ENCODE peak calls at places on chromosomes 5 and 9, in ten cellular contexts. One of them, this sample, is unnamed. For H3K4me1, the result is how much of the 10 kb centered on the place peaks cover.

GRCh38 chr9:83430681-83431080 is 107.5 kb downstream of the FRMD3 start:
- DNase-seq in adrenal gland: peak
- DNase-seq in OCI-LY7: no peak
- DNase-seq in hepatocyte: no peak
- DNase-seq in mammary epithelial cell: no peak
- DNase-seq in heart left ventricle: peak
- DNase-seq in cardiac muscle cell: no peak
- DNase-seq in lower lobe of right lung: no peak
- DNase-seq in esophagus squamous epithelium: no peak
- DNase-seq in GM23248: no peak
- DNase-seq in this sample: peak

GRCh38 chr9:545480-545879 is 296.0 kb upstream of the DMRT1 start:
- DNase-seq in lower lobe of right lung: no peak
- DNase-seq in cardiac muscle cell: no peak
- DNase-seq in heart left ventricle: peak
- DNase-seq in hepatocyte: no peak
- DNase-seq in mammary epithelial cell: no peak
- DNase-seq in OCI-LY7: no peak
- DNase-seq in esophagus squamous epithelium: no peak
- DNase-seq in adrenal gland: peak
- DNase-seq in GM23248: peak
- DNase-seq in this sample: peak

GRCh38 chr9:122158202-122158601 is 1.4 kb downstream of the NDUFA8 start:
- DNase-seq in lower lobe of right lung: no peak
- DNase-seq in esophagus squamous epithelium: no peak
- DNase-seq in heart left ventricle: peak
- DNase-seq in cardiac muscle cell: peak
- DNase-seq in GM23248: peak
- DNase-seq in OCI-LY7: peak
- DNase-seq in mammary epithelial cell: peak
- DNase-seq in hepatocyte: peak
- DNase-seq in adrenal gland: peak
- DNase-seq in this sample: peak

GRCh38 chr5:149610583-149611250 is 29.4 kb downstream of the ARHGEF37 start:
- DNase-seq in adrenal gland: no peak
- DNase-seq in hepatocyte: no peak
- DNase-seq in OCI-LY7: no peak
- DNase-seq in cardiac muscle cell: no peak
- DNase-seq in mammary epithelial cell: no peak
- DNase-seq in GM23248: no peak
- DNase-seq in lower lobe of right lung: no peak
- DNase-seq in esophagus squamous epithelium: no peak
- DNase-seq in heart left ventricle: no peak
- DNase-seq in this sample: no peak

GRCh38 chr9:92764381-92764987 is at the start of gene BICD2:
- DNase-seq in mammary epithelial cell: no peak
- DNase-seq in esophagus squamous epithelium: no peak
- DNase-seq in heart left ventricle: no peak
- DNase-seq in adrenal gland: no peak
- DNase-seq in lower lobe of right lung: no peak
- DNase-seq in hepatocyte: no peak
- DNase-seq in cardiac muscle cell: peak
- DNase-seq in OCI-LY7: peak
- DNase-seq in GM23248: peak
- DNase-seq in this sample: peak

GRCh38 chr9:109859447-109859846 is 79.4 kb downstream of the PALM2AKAP2 start:
- DNase-seq in mammary epithelial cell: no peak
- DNase-seq in adrenal gland: no peak
- DNase-seq in heart left ventricle: no peak
- DNase-seq in cardiac muscle cell: no peak
- DNase-seq in esophagus squamous epithelium: no peak
- DNase-seq in OCI-LY7: no peak
- DNase-seq in lower lobe of right lung: no peak
- DNase-seq in GM23248: peak
- DNase-seq in hepatocyte: no peak
- DNase-seq in this sample: no peak

GRCh38 chr9:105690742-105691141 is 3.6 kb upstream of the TMEM38B start:
- DNase-seq in hepatocyte: no peak
- DNase-seq in mammary epithelial cell: no peak
- DNase-seq in esophagus squamous epithelium: no peak
- DNase-seq in cardiac muscle cell: no peak
- DNase-seq in OCI-LY7: no peak
- DNase-seq in GM23248: peak
- DNase-seq in heart left ventricle: no peak
- DNase-seq in adrenal gland: no peak
- DNase-seq in lower lobe of right lung: no peak
- DNase-seq in this sample: no peak

GRCh38 chr5:110507972-110508371 is 218.5 kb downstream of the TMEM232 start:
- DNase-seq in cardiac muscle cell: no peak
- DNase-seq in adrenal gland: no peak
- DNase-seq in heart left ventricle: no peak
- DNase-seq in esophagus squamous epithelium: no peak
- DNase-seq in OCI-LY7: no peak
- DNase-seq in mammary epithelial cell: no peak
- DNase-seq in hepatocyte: no peak
- DNase-seq in GM23248: no peak
- DNase-seq in lower lobe of right lung: no peak
- DNase-seq in this sample: no peak

GRCh38 chr9:83065233-83065632 is 2.3 kb upstream of the RASEF start:
- DNase-seq in GM23248: no peak
- DNase-seq in lower lobe of right lung: no peak
- DNase-seq in esophagus squamous epithelium: no peak
- DNase-seq in heart left ventricle: no peak
- DNase-seq in adrenal gland: no peak
- DNase-seq in cardiac muscle cell: no peak
- DNase-seq in mammary epithelial cell: peak
- DNase-seq in hepatocyte: no peak
- DNase-seq in OCI-LY7: no peak
- DNase-seq in this sample: no peak

GRCh38 chr5:133730346-133730745 is 118.0 kb upstream of the FSTL4 start:
- DNase-seq in esophagus squamous epithelium: no peak
- DNase-seq in OCI-LY7: no peak
- DNase-seq in GM23248: no peak
- DNase-seq in mammary epithelial cell: no peak
- DNase-seq in heart left ventricle: no peak
- DNase-seq in cardiac muscle cell: no peak
- DNase-seq in lower lobe of right lung: no peak
- DNase-seq in adrenal gland: peak
- DNase-seq in hepatocyte: no peak
- DNase-seq in this sample: no peak

GRCh38 chr5:151570058-151570457 is 21.1 kb downstream of the FAT2 start:
- DNase-seq in adrenal gland: no peak
- DNase-seq in heart left ventricle: no peak
- DNase-seq in cardiac muscle cell: no peak
- DNase-seq in GM23248: no peak
- DNase-seq in hepatocyte: peak
- DNase-seq in esophagus squamous epithelium: no peak
- DNase-seq in lower lobe of right lung: no peak
- DNase-seq in mammary epithelial cell: peak
- DNase-seq in OCI-LY7: no peak
- DNase-seq in this sample: no peak

GRCh38 chr5:151574597-151574996 is 16.5 kb downstream of the FAT2 start:
- DNase-seq in OCI-LY7: no peak
- DNase-seq in hepatocyte: no peak
- DNase-seq in esophagus squamous epithelium: no peak
- DNase-seq in GM23248: no peak
- DNase-seq in mammary epithelial cell: peak
- DNase-seq in heart left ventricle: no peak
- DNase-seq in cardiac muscle cell: no peak
- DNase-seq in adrenal gland: no peak
- DNase-seq in lower lobe of right lung: no peak
- DNase-seq in this sample: no peak

GRCh38 chr5:151571270-151572173 is 19.6 kb downstream of the FAT2 start:
- DNase-seq in heart left ventricle: no peak
- DNase-seq in GM23248: no peak
- DNase-seq in hepatocyte: no peak
- DNase-seq in lower lobe of right lung: no peak
- DNase-seq in cardiac muscle cell: no peak
- DNase-seq in OCI-LY7: no peak
- DNase-seq in esophagus squamous epithelium: no peak
- DNase-seq in adrenal gland: no peak
- DNase-seq in mammary epithelial cell: peak
- DNase-seq in this sample: no peak

GRCh38 chr5:151570512-151571269 is 20.4 kb downstream of the FAT2 start:
- DNase-seq in GM23248: no peak
- DNase-seq in mammary epithelial cell: peak
- DNase-seq in lower lobe of right lung: no peak
- DNase-seq in esophagus squamous epithelium: no peak
- DNase-seq in OCI-LY7: no peak
- DNase-seq in hepatocyte: no peak
- DNase-seq in cardiac muscle cell: no peak
- DNase-seq in adrenal gland: no peak
- DNase-seq in heart left ventricle: no peak
- DNase-seq in this sample: no peak

GRCh38 chr5:151572657-151573368 is 18.3 kb downstream of the FAT2 start:
- DNase-seq in lower lobe of right lung: no peak
- DNase-seq in cardiac muscle cell: no peak
- DNase-seq in mammary epithelial cell: peak
- DNase-seq in adrenal gland: no peak
- DNase-seq in GM23248: no peak
- DNase-seq in hepatocyte: no peak
- DNase-seq in OCI-LY7: no peak
- DNase-seq in esophagus squamous epithelium: no peak
- DNase-seq in heart left ventricle: no peak
- DNase-seq in this sample: no peak
- H3K4me1 ChIP-seq in lower lobe of right lung: under half
- H3K4me1 ChIP-seq in cardiac muscle cell: under half
- H3K4me1 ChIP-seq in mammary epithelial cell: half or more
- H3K4me1 ChIP-seq in adrenal gland: under half
- H3K4me1 ChIP-seq in GM23248: under half
- H3K4me1 ChIP-seq in hepatocyte: under half
- H3K4me1 ChIP-seq in OCI-LY7: under half
- H3K4me1 ChIP-seq in esophagus squamous epithelium: under half
- H3K4me1 ChIP-seq in heart left ventricle: under half
- H3K4me1 ChIP-seq in this sample: under half

GRCh38 chr5:175365866-175366265 is 78.1 kb downstream of the DRD1 start:
- DNase-seq in heart left ventricle: no peak
- DNase-seq in esophagus squamous epithelium: no peak
- DNase-seq in OCI-LY7: no peak
- DNase-seq in hepatocyte: no peak
- DNase-seq in cardiac muscle cell: no peak
- DNase-seq in lower lobe of right lung: no peak
- DNase-seq in adrenal gland: no peak
- DNase-seq in mammary epithelial cell: no peak
- DNase-seq in GM23248: no peak
- DNase-seq in this sample: no peak

GRCh38 chr5:175357995-175358394 is 86.0 kb downstream of the DRD1 start:
- DNase-seq in adrenal gland: no peak
- DNase-seq in GM23248: no peak
- DNase-seq in hepatocyte: no peak
- DNase-seq in cardiac muscle cell: no peak
- DNase-seq in lower lobe of right lung: no peak
- DNase-seq in esophagus squamous epithelium: no peak
- DNase-seq in heart left ventricle: no peak
- DNase-seq in mammary epithelial cell: no peak
- DNase-seq in OCI-LY7: no peak
- DNase-seq in this sample: no peak

DNA sequence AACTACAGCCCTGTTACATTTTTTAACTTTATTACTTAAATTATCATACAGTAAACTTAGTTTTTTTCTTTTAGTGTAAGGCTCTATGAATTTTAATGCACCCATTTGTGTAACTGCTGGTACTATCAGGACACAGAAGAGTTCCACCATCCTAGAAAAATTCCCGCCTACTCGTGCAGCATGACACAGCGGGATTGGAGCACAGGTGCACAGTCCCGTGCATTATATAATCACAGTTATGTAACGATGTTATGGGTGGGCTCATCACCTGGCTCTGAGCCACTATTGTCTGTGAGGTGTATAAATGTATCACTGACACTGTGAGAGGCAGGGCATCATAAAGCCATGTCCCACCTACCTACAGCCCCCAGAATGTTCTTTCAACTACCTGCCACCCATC is 80.7 kb downstream of the DRD1 start:
- DNase-seq in adrenal gland: no peak
- DNase-seq in esophagus squamous epithelium: no peak
- DNase-seq in mammary epithelial cell: no peak
- DNase-seq in GM23248: no peak
- DNase-seq in cardiac muscle cell: no peak
- DNase-seq in heart left ventricle: no peak
- DNase-seq in hepatocyte: no peak
- DNase-seq in lower lobe of right lung: no peak
- DNase-seq in OCI-LY7: no peak
- DNase-seq in this sample: no peak
- H3K27ac ChIP-seq in adrenal gland: no peak
- H3K27ac ChIP-seq in esophagus squamous epithelium: no peak
- H3K27ac ChIP-seq in mammary epithelial cell: no peak
- H3K27ac ChIP-seq in GM23248: no peak
- H3K27ac ChIP-seq in cardiac muscle cell: no peak
- H3K27ac ChIP-seq in heart left ventricle: no peak
- H3K27ac ChIP-seq in hepatocyte: no peak
- H3K27ac ChIP-seq in lower lobe of right lung: no peak
- H3K27ac ChIP-seq in OCI-LY7: no peak
- H3K27ac ChIP-seq in this sample: no peak

DNA sequence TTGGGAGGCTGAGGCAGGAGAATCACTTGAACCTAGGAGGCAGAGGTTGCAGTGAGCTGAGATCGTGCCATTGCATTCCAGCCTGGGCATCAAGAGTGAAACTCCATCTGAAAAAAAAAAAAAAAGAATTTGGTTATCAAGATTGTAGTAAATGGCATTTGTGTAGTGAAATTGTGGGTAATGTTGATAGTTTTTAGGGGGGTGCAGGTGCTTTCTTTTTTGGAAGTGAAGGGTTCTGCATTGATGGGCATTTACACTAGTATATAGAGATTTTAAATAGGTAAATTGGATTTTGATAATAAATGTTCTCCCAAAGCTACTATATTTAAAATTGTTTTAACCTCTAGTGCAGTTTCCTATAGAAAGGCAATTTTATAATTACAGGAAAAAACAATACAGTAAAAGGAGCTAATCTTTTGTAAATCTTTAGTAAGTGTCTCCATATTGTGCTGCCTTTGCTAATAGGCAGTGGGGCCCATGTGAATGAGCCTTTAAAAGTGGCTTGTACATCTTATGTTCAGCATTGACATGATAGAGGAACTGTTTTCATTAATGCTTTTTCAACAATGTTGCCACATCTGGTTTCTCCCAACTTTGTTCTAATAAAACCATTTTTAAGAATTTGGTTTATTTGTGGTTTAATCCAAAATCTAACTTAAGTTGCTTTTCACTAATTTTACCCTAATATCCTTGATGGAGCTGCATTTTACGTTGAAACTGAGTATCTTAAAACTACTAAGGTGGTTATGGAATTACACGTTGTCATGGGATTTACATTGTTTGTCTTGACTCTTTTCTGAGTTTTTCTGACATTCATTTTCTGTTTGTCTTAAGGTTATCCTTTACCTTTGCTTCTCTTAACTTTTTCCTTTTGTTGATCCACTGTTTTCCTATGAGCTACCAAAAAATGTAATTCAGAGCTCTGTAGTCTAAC is 11.1 kb downstream of the MATR3 start:
- DNase-seq in esophagus squamous epithelium: no peak
- DNase-seq in OCI-LY7: no peak
- DNase-seq in cardiac muscle cell: no peak
- DNase-seq in hepatocyte: no peak
- DNase-seq in mammary epithelial cell: no peak
- DNase-seq in heart left ventricle: no peak
- DNase-seq in lower lobe of right lung: no peak
- DNase-seq in GM23248: no peak
- DNase-seq in adrenal gland: no peak
- DNase-seq in this sample: no peak
- H3K4me1 ChIP-seq in esophagus squamous epithelium: under half
- H3K4me1 ChIP-seq in OCI-LY7: half or more
- H3K4me1 ChIP-seq in cardiac muscle cell: half or more
- H3K4me1 ChIP-seq in hepatocyte: under half
- H3K4me1 ChIP-seq in mammary epithelial cell: under half
- H3K4me1 ChIP-seq in heart left ventricle: half or more
- H3K4me1 ChIP-seq in lower lobe of right lung: half or more
- H3K4me1 ChIP-seq in GM23248: half or more
- H3K4me1 ChIP-seq in adrenal gland: half or more
- H3K4me1 ChIP-seq in this sample: half or more

GRCh38 chr5:170225326-170226137 is 7.3 kb upstream of the C5orf58 start:
- DNase-seq in GM23248: peak
- DNase-seq in lower lobe of right lung: peak
- DNase-seq in esophagus squamous epithelium: no peak
- DNase-seq in OCI-LY7: peak
- DNase-seq in mammary epithelial cell: peak
- DNase-seq in hepatocyte: peak
- DNase-seq in cardiac muscle cell: peak
- DNase-seq in heart left ventricle: peak
- DNase-seq in adrenal gland: peak
- DNase-seq in this sample: peak
- H3K27ac ChIP-seq in GM23248: no peak
- H3K27ac ChIP-seq in lower lobe of right lung: no peak
- H3K27ac ChIP-seq in esophagus squamous epithelium: no peak
- H3K27ac ChIP-seq in OCI-LY7: no peak
- H3K27ac ChIP-seq in mammary epithelial cell: no peak
- H3K27ac ChIP-seq in hepatocyte: no peak
- H3K27ac ChIP-seq in cardiac muscle cell: no peak
- H3K27ac ChIP-seq in heart left ventricle: no peak
- H3K27ac ChIP-seq in adrenal gland: no peak
- H3K27ac ChIP-seq in this sample: no peak

This sample was measured in gastrocnemius medialis.